ENCODE peak calls at places on chromosomes 1 and 21, in ten cellular contexts. O is GM12878, M is GM23338, D is sigmoid colon, V is HepG2, Z is spleen, P is Panc1, C is transverse colon, Q is prostate gland, K is H1. R is an unnamed sample.

GRCh38 chr21:27397578-27397977 is 430.7 kb upstream of the ADAMTS5 start:
- DNase-seq in O (no peak), M (no peak), D (no peak), V (no peak), Z (no peak), P (no peak), C (no peak), Q (no peak), K (no peak), R (no peak)

GRCh38 chr1:10835423-10836421 is 39.3 kb upstream of the CASZ1 start:
- DNase-seq in O (no peak), M (peak; percentile 96), D (no peak), V (peak; percentile 61), Z (no peak), P (no peak), C (peak; percentile 40), Q (peak; percentile 66), K (peak; percentile 87), R (no peak)

GRCh38 chr1:52057245-52057644 is 1.1 kb downstream of the BTF3L4 start:
- DNase-seq in O (no peak), M (no peak), D (no peak), V (no peak), Z (no peak), P (no peak), C (no peak), Q (no peak), K (no peak), R (no peak)

GRCh38 chr21:26438976-26439375 is 134.1 kb downstream of the CYYR1 start:
- DNase-seq in O (no peak), M (no peak), D (no peak), V (no peak), Z (no peak), P (no peak), C (no peak), Q (no peak), K (no peak), R (no peak)

GRCh38 chr1:30307182-30307581 is 416.2 kb downstream of the MATN1 start:
- DNase-seq in O (no peak), M (no peak), D (no peak), V (no peak), Z (no peak), P (no peak), C (no peak), Q (no peak), K (no peak), R (no peak)

GRCh38 chr1:205538211-205538840 is 33.9 kb downstream of the CDK18 start:
- DNase-seq in O (no peak), M (peak; percentile 38), D (peak; percentile 24), V (no peak), Z (no peak), P (no peak), C (peak; percentile 2), Q (no peak), K (no peak), R (no peak)

GRCh38 chr1:37999434-38000232 is 5.7 kb downstream of the FHL3 start:
- DNase-seq in O (no peak), M (peak; percentile 51), D (peak; percentile 80), V (peak; percentile 75), Z (no peak), P (no peak), C (no peak), Q (no peak), K (no peak), R (no peak)

GRCh38 chr1:153679337-153680119 is 1.0 kb downstream of the NPR1 start:
- DNase-seq in O (no peak), M (peak; percentile 57), D (no peak), V (no peak), Z (peak; percentile 75), P (no peak), C (no peak), Q (no peak), K (no peak), R (no peak)

GRCh38 chr1:186762653-186763052 is 66.1 kb upstream of the PLA2G4A start:
- DNase-seq in O (no peak), M (no peak), D (no peak), V (no peak), Z (no peak), P (no peak), C (no peak), Q (no peak), K (no peak), R (no peak)

GRCh38 chr1:201882665-201883132 is 6.0 kb upstream of the SHISA4 start:
- DNase-seq in O (peak; percentile 7), M (peak; percentile 25), D (no peak), V (no peak), Z (no peak), P (peak; percentile 84), C (no peak), Q (no peak), K (no peak), R (no peak)

GRCh38 chr1:14849038-14849437 is 250.6 kb downstream of the KAZN start:
- DNase-seq in O (no peak), M (no peak), D (no peak), V (no peak), Z (no peak), P (no peak), C (no peak), Q (no peak), K (no peak), R (no peak)

GRCh38 chr1:69913967-69914366 is 291.4 kb downstream of the LRRC40 start:
- DNase-seq in O (no peak), M (no peak), D (no peak), V (no peak), Z (no peak), P (no peak), C (no peak), Q (no peak), K (no peak), R (peak; percentile 83)

GRCh38 chr1:59332983-59333382 is 36.1 kb downstream of the FGGY start:
- DNase-seq in O (no peak), M (no peak), D (no peak), V (no peak), Z (no peak), P (peak; percentile 15), C (no peak), Q (no peak), K (no peak), R (no peak)

GRCh38 chr1:30965914-30966313 is 57.4 kb upstream of the SDC3 start:
- DNase-seq in O (no peak), M (no peak), D (no peak), V (no peak), Z (no peak), P (no peak), C (no peak), Q (no peak), K (no peak), R (no peak)

GRCh38 chr1:247552231-247552630 is 3.3 kb downstream of the GCSAML start:
- DNase-seq in O (no peak), M (no peak), D (no peak), V (no peak), Z (no peak), P (no peak), C (no peak), Q (no peak), K (no peak), R (no peak)

GRCh38 chr1:215568287-215568692 is 1.2 kb downstream of the KCTD3 start:
- DNase-seq in O (no peak), M (no peak), D (peak; percentile 69), V (no peak), Z (no peak), P (no peak), C (no peak), Q (peak; percentile 53), K (no peak), R (no peak)

GRCh38 chr21:31078796-31079195 is 40.5 kb upstream of the KRTAP19-8 start:
- DNase-seq in O (peak; percentile 46), M (no peak), D (no peak), V (no peak), Z (no peak), P (no peak), C (no peak), Q (no peak), K (no peak), R (no peak)

GRCh38 chr1:19476440-19477190 is 8.7 kb downstream of the CAPZB start:
- DNase-seq in O (peak; percentile 56), M (no peak), D (no peak), V (no peak), Z (peak; percentile 85), P (no peak), C (no peak), Q (no peak), K (no peak), R (no peak)
- TF ChIP-seq POLR2AphosphoS5 in O (no peak), M (no peak), D (no peak), V (no peak), Z (no peak), P (no peak), C (no peak), Q (no peak), K (no peak), R (no peak)

GRCh38 chr1:156077430-156077760 is 4.9 kb downstream of the MEX3A start:
- DNase-seq in O (no peak), M (peak; percentile 45), D (no peak), V (no peak), Z (no peak), P (no peak), C (no peak), Q (no peak), K (no peak), R (no peak)
- H3K4me3 ChIP-seq in O (no peak overlapping the region), M (peak overlapping the region; percentile 54), D (peak overlapping the region; percentile 66), V (no peak overlapping the region), Z (no peak overlapping the region), P (no peak overlapping the region), C (no peak overlapping the region), Q (no peak overlapping the region), K (no peak overlapping the region), R (no peak overlapping the region)

DNA sequence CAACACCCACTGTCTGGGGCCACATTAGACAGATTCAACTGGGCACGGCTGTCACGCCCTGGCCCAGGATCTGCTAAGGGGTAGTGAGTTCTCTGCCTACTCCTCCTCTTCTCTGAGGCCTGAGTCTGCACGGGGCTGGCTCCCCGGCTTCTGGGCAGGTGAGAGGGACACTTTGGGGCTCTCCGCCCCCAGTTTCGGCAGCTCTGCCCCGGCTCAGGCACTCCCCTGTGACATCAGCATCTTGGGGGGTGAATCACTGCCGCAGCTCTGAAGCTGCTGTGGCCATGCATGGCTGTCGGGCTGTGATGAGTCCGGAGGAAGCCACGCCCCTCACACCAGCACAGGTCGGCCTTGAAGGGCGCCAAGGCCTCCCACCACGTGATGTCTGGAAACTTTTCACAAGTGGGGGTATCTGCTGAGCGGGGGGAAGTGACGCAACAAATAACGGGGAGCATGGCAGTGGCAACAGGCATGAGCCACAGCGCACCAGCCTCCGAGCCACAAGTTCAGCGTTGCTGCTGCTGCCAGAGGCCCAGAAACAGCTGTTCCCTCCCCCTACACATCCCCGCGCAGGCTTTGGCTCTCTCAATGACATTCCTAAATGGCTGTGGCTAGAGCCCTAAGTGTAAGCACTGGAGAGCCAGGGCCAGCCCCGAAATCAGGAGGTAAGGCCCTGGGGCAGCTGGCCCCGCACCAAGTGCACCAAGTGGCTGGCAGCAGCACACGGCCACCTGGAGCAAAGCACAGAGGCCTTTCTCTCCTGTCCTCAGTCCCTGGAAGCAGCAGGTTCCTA is 26.3 kb downstream of the ZBTB17 start:
- DNase-seq in O (peak; percentile 71), M (peak; percentile 69), D (peak; percentile 99), V (peak; percentile 37), Z (peak; percentile 94), P (no peak), C (peak; percentile 88), Q (peak; percentile 72), K (no peak), R (no peak)
- TF ChIP-seq POLR2AphosphoS5 in O (peak; percentile 54), M (no peak), D (peak; percentile 67), V (no peak), Z (peak; percentile 86), P (no peak), C (no peak), Q (peak; percentile 86), K (no peak), R (no peak)

GRCh38 chr1:246051909-246052518 is 455.1 kb downstream of the SMYD3 start:
- DNase-seq in O (no peak), M (no peak), D (no peak), V (no peak), Z (no peak), P (no peak), C (no peak), Q (no peak), K (no peak), R (no peak)
- H3K4me3 ChIP-seq in O (no peak overlapping the region), M (no peak overlapping the region), D (no peak overlapping the region), V (no peak overlapping the region), Z (no peak overlapping the region), P (no peak overlapping the region), C (no peak overlapping the region), Q (no peak overlapping the region), K (no peak overlapping the region), R (no peak overlapping the region)

R was measured in SK-N-MC.